ENCODE peak calls at places on chromosomes 1 and 21, in nine cellular contexts. One of them, this sample, is unnamed.

GRCh38 chr1:231973840-231974239 is 347.2 kb downstream of the DISC1 start:
- DNase-seq in lower leg skin: no peak
- DNase-seq in transverse colon: no peak
- DNase-seq in IMR-90: peak; percentile 16
- DNase-seq in tibial nerve: no peak
- DNase-seq in NB4: no peak
- DNase-seq in GM12878: no peak
- DNase-seq in thyroid gland: no peak
- DNase-seq in Peyer's patch: no peak
- DNase-seq in this sample: no peak

GRCh38 chr1:66375125-66375524 is 158.8 kb upstream of the SGIP1 start:
- DNase-seq in lower leg skin: no peak
- DNase-seq in transverse colon: no peak
- DNase-seq in IMR-90: no peak
- DNase-seq in tibial nerve: no peak
- DNase-seq in NB4: peak; percentile 60
- DNase-seq in GM12878: no peak
- DNase-seq in thyroid gland: no peak
- DNase-seq in Peyer's patch: no peak
- DNase-seq in this sample: no peak

GRCh38 chr1:7528386-7529031 is 242.6 kb upstream of the VAMP3 start:
- DNase-seq in lower leg skin: no peak
- DNase-seq in transverse colon: no peak
- DNase-seq in IMR-90: peak; percentile 36
- DNase-seq in tibial nerve: no peak
- DNase-seq in NB4: no peak
- DNase-seq in GM12878: no peak
- DNase-seq in thyroid gland: no peak
- DNase-seq in Peyer's patch: no peak
- DNase-seq in this sample: peak; percentile 7

GRCh38 chr1:200279810-200280411 is 129.9 kb downstream of the ZNF281 start:
- DNase-seq in lower leg skin: no peak
- DNase-seq in transverse colon: peak; percentile 66
- DNase-seq in IMR-90: peak; percentile 60
- DNase-seq in tibial nerve: peak; percentile 37
- DNase-seq in NB4: peak; percentile 53
- DNase-seq in GM12878: no peak
- DNase-seq in thyroid gland: peak; percentile 36
- DNase-seq in Peyer's patch: peak; percentile 37
- DNase-seq in this sample: no peak

GRCh38 chr1:58477390-58477789 is 69.1 kb downstream of the OMA1 start:
- DNase-seq in lower leg skin: no peak
- DNase-seq in transverse colon: no peak
- DNase-seq in IMR-90: no peak
- DNase-seq in tibial nerve: no peak
- DNase-seq in NB4: no peak
- DNase-seq in GM12878: no peak
- DNase-seq in thyroid gland: no peak
- DNase-seq in Peyer's patch: no peak
- DNase-seq in this sample: no peak

GRCh38 chr1:200223207-200223606 is 186.6 kb downstream of the ZNF281 start:
- DNase-seq in lower leg skin: no peak
- DNase-seq in transverse colon: no peak
- DNase-seq in IMR-90: no peak
- DNase-seq in tibial nerve: no peak
- DNase-seq in NB4: no peak
- DNase-seq in GM12878: no peak
- DNase-seq in thyroid gland: no peak
- DNase-seq in Peyer's patch: no peak
- DNase-seq in this sample: no peak

GRCh38 chr1:6454856-6455751 is 10.9 kb downstream of the TNFRSF25 start:
- DNase-seq in lower leg skin: no peak
- DNase-seq in transverse colon: no peak
- DNase-seq in IMR-90: no peak
- DNase-seq in tibial nerve: no peak
- DNase-seq in NB4: peak; percentile 54
- DNase-seq in GM12878: no peak
- DNase-seq in thyroid gland: no peak
- DNase-seq in Peyer's patch: no peak
- DNase-seq in this sample: no peak

GRCh38 chr1:234188454-234188792 is 184.8 kb upstream of the COA6 start:
- DNase-seq in lower leg skin: no peak
- DNase-seq in transverse colon: no peak
- DNase-seq in IMR-90: no peak
- DNase-seq in tibial nerve: no peak
- DNase-seq in NB4: peak; percentile 47
- DNase-seq in GM12878: peak; percentile 12
- DNase-seq in thyroid gland: no peak
- DNase-seq in Peyer's patch: no peak
- DNase-seq in this sample: no peak

DNA sequence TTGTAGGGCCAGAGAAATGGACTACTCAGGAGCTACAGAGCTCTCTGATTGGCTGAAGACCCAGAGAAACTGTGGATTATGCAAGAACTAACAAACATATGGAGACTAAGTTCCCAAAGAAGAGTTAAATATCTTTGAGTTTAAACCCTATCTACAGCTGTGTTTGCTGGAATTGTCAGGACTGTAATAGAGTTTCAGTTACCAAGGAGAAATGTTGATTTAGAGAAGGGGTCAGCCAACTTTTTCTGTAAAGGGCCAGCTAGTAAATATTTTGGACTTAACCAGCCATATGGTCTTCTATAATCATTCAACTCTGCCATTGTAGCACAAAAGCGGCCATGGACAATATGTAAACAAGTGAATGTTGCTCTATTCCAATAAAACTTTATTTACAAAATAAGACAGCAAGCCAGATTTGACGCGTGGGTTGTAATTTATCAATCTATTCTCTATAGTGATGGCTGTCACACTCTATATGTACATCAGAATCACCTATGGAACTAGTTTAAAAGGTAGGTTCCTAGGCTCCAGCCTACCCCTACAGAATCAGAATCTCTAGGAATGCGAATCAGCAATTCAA is 7.8 kb downstream of the BCL2L15 start:
- DNase-seq in lower leg skin: no peak
- DNase-seq in transverse colon: no peak
- DNase-seq in IMR-90: peak; percentile 41
- DNase-seq in tibial nerve: no peak
- DNase-seq in NB4: peak; percentile 31
- DNase-seq in GM12878: no peak
- DNase-seq in thyroid gland: no peak
- DNase-seq in Peyer's patch: no peak
- DNase-seq in this sample: no peak
- TF ChIP-seq POLR2A in lower leg skin: no peak
- TF ChIP-seq POLR2A in transverse colon: no peak
- TF ChIP-seq POLR2A in IMR-90: no peak
- TF ChIP-seq POLR2A in tibial nerve: no peak
- TF ChIP-seq POLR2A in NB4: no peak
- TF ChIP-seq POLR2A in GM12878: no peak
- TF ChIP-seq POLR2A in thyroid gland: no peak
- TF ChIP-seq POLR2A in Peyer's patch: no peak
- TF ChIP-seq POLR2A in this sample: no peak

GRCh38 chr1:204754821-204755220 is 69.3 kb upstream of the LRRN2 start:
- DNase-seq in lower leg skin: no peak
- DNase-seq in transverse colon: no peak
- DNase-seq in IMR-90: no peak
- DNase-seq in tibial nerve: no peak
- DNase-seq in NB4: no peak
- DNase-seq in GM12878: no peak
- DNase-seq in thyroid gland: no peak
- DNase-seq in Peyer's patch: no peak
- DNase-seq in this sample: no peak

GRCh38 chr1:204758601-204759000 is 73.1 kb upstream of the LRRN2 start:
- DNase-seq in lower leg skin: no peak
- DNase-seq in transverse colon: no peak
- DNase-seq in IMR-90: no peak
- DNase-seq in tibial nerve: no peak
- DNase-seq in NB4: no peak
- DNase-seq in GM12878: no peak
- DNase-seq in thyroid gland: no peak
- DNase-seq in Peyer's patch: no peak
- DNase-seq in this sample: no peak

GRCh38 chr1:204752688-204753040 is 67.1 kb upstream of the LRRN2 start:
- DNase-seq in lower leg skin: no peak
- DNase-seq in transverse colon: no peak
- DNase-seq in IMR-90: no peak
- DNase-seq in tibial nerve: no peak
- DNase-seq in NB4: no peak
- DNase-seq in GM12878: no peak
- DNase-seq in thyroid gland: no peak
- DNase-seq in Peyer's patch: no peak
- DNase-seq in this sample: no peak

GRCh38 chr1:204760350-204761134 is 75.0 kb upstream of the LRRN2 start:
- DNase-seq in lower leg skin: no peak
- DNase-seq in transverse colon: no peak
- DNase-seq in IMR-90: peak; percentile 1
- DNase-seq in tibial nerve: no peak
- DNase-seq in NB4: peak; percentile 17
- DNase-seq in GM12878: no peak
- DNase-seq in thyroid gland: no peak
- DNase-seq in Peyer's patch: no peak
- DNase-seq in this sample: no peak

GRCh38 chr1:204756349-204756748 is 70.8 kb upstream of the LRRN2 start:
- DNase-seq in lower leg skin: no peak
- DNase-seq in transverse colon: no peak
- DNase-seq in IMR-90: no peak
- DNase-seq in tibial nerve: no peak
- DNase-seq in NB4: no peak
- DNase-seq in GM12878: no peak
- DNase-seq in thyroid gland: no peak
- DNase-seq in Peyer's patch: no peak
- DNase-seq in this sample: no peak
- TF ChIP-seq CTCF in lower leg skin: no peak
- TF ChIP-seq CTCF in transverse colon: no peak
- TF ChIP-seq CTCF in IMR-90: no peak
- TF ChIP-seq CTCF in tibial nerve: no peak
- TF ChIP-seq CTCF in NB4: no peak
- TF ChIP-seq CTCF in GM12878: no peak
- TF ChIP-seq CTCF in thyroid gland: no peak
- TF ChIP-seq CTCF in Peyer's patch: no peak
- TF ChIP-seq CTCF in this sample: no peak

DNA sequence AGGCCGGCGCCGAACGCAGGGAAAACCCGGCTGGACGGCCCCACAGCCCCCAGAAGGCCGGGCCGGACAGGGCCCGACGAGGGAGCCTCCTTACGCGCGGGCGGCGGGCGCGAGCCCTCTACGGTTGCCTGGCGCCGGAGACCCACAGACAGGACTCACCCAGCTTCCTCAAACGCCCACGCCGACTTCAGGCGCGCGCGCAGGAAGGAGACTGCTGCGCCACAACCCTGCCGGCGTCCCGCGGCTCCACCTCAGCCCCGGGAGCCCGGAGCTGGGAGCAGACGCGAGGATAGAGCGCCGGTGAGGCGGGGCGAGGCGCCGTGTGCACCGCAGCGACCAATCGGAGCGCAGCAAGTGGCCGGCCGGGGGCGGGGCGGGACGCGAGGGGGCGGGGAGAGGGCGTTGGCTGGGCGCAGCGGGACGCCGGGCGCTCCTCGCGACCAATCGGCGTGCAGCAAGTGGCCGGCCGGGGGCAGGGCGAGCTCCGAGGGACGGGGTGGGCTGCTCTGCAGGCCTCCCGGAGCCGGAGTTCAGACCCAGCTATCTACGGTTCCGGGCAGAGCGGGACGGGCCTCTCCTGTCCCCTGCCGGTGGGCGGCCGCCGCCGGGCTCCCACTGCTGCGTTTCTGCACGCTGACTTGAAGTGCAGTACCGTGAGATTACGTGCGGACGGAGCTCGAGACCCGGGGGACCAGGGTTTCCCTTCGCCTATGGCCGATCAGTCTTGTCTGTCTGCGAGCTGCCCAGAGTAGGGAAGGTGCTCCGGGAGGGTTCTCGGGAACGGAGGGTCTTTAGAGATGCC is at the start of gene TMEM50B:
- DNase-seq in lower leg skin: peak; percentile 93
- DNase-seq in transverse colon: peak; percentile 97
- DNase-seq in IMR-90: peak; percentile 95
- DNase-seq in tibial nerve: peak; percentile 84
- DNase-seq in NB4: peak; percentile 97
- DNase-seq in GM12878: peak; percentile 79
- DNase-seq in thyroid gland: peak; percentile 96
- DNase-seq in Peyer's patch: peak; percentile 92
- DNase-seq in this sample: peak; percentile 97
- TF ChIP-seq POLR2A in lower leg skin: no peak
- TF ChIP-seq POLR2A in transverse colon: peak; percentile 94
- TF ChIP-seq POLR2A in IMR-90: peak; percentile 89
- TF ChIP-seq POLR2A in tibial nerve: peak; percentile 84
- TF ChIP-seq POLR2A in NB4: peak; percentile 60
- TF ChIP-seq POLR2A in GM12878: peak; percentile 94
- TF ChIP-seq POLR2A in thyroid gland: peak; percentile 98
- TF ChIP-seq POLR2A in Peyer's patch: peak; percentile 93
- TF ChIP-seq POLR2A in this sample: peak; percentile 86

DNA sequence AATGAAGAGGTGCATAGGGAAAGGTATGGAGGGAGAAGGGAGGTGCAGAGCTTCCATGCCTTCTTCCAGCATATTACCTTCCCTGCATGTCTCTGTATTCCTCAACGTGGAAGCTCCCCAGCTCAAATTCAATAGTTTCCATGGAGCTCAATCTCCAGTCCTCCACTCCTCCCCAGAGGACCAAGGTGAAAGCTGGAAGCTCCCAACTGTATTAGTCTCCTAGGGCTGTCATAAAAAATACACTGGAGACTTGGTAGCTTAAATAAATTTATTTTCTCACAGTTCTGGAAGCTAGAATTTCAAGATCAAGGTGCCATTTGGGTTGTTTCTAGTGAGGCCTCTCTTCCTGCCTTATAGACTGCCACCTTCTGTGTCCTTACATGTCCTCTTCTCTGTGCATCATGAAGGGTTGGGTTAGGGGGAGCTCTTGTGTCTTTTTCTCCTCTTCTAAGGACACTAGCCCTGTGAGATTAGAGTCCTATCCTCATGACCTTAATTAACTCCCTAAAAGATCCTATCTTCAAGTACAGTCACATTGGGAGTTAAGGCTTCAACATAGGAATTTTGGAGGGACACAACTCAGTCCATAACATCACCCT is 21.9 kb upstream of the RABGGTB start:
- DNase-seq in lower leg skin: no peak
- DNase-seq in transverse colon: no peak
- DNase-seq in IMR-90: no peak
- DNase-seq in tibial nerve: no peak
- DNase-seq in NB4: no peak
- DNase-seq in GM12878: no peak
- DNase-seq in thyroid gland: no peak
- DNase-seq in Peyer's patch: no peak
- DNase-seq in this sample: no peak
- TF ChIP-seq CTCF in lower leg skin: no peak
- TF ChIP-seq CTCF in transverse colon: no peak
- TF ChIP-seq CTCF in IMR-90: no peak
- TF ChIP-seq CTCF in tibial nerve: no peak
- TF ChIP-seq CTCF in NB4: no peak
- TF ChIP-seq CTCF in GM12878: no peak
- TF ChIP-seq CTCF in thyroid gland: no peak
- TF ChIP-seq CTCF in Peyer's patch: no peak
- TF ChIP-seq CTCF in this sample: no peak

This sample was measured in heart left ventricle.